ENCODE peak calls at places on chromosome 5, in seven cellular contexts. F is stimulated activated naive CD4-positive, alpha-beta T cell; I is left ventricle myocardium inferior; E is mesendoderm; S is activated T-helper 9 cell treated with anti-CD3 and anti-CD28 coated beads, Interleukin-2, amount 50 U/mL, for 16 hours; K is left lobe of liver; U is activated CD8-positive, alpha-beta T cell treated with anti-CD3 and anti-CD28 coated beads, Interleukin-2, amount 10 ng/mL, durations not matched to agents 7 days and 5 days. Z is an unnamed sample.

GRCh38 chr5:158958048-158958994 is 141.4 kb downstream of the EBF1 start:
- DNase-seq in F (peak; percentile 24), I (no peak), E (peak; percentile 28), S (no peak), K (no peak), U (no peak), Z (no peak)

GRCh38 chr5:17042041-17042440 is 106.0 kb upstream of the MYO10 start:
- DNase-seq in F (no peak), I (no peak), E (no peak), S (no peak), K (no peak), U (no peak), Z (no peak)

GRCh38 chr5:82526540-82526939 is 248.4 kb upstream of the RPS23 start:
- DNase-seq in F (no peak), I (no peak), E (no peak), S (no peak), K (no peak), U (no peak), Z (no peak)

GRCh38 chr5:135071311-135071710 is 37.3 kb upstream of the PITX1 start:
- DNase-seq in F (no peak), I (no peak), E (no peak), S (no peak), K (no peak), U (no peak), Z (no peak)

GRCh38 chr5:38603691-38604090 is 47.2 kb upstream of the LIFR start:
- DNase-seq in F (no peak), I (no peak), E (no peak), S (no peak), K (no peak), U (no peak), Z (no peak)

GRCh38 chr5:73312146-73312871 is 136.3 kb downstream of the FOXD1 start:
- DNase-seq in F (no peak), I (no peak), E (peak; percentile 90), S (no peak), K (no peak), U (peak; percentile 49), Z (no peak)

GRCh38 chr5:168486136-168486879 is at the start of gene RARS1:
- DNase-seq in F (peak; percentile 58), I (peak; percentile 94), E (peak; percentile 96), S (peak; percentile 84), K (peak; percentile 95), U (peak; percentile 93), Z (peak; percentile 92)

GRCh38 chr5:10902145-10902544 is 141.1 kb upstream of the DAP start:
- DNase-seq in F (no peak), I (no peak), E (peak; percentile 72), S (no peak), K (no peak), U (no peak), Z (no peak)

GRCh38 chr5:122478741-122479459 is 166.9 kb downstream of the SNCAIP start:
- DNase-seq in F (no peak), I (no peak), E (no peak), S (no peak), K (no peak), U (no peak), Z (no peak)

GRCh38 chr5:26237489-26237888 is 800.9 kb downstream of the CDH9 start:
- DNase-seq in F (no peak), I (no peak), E (no peak), S (no peak), K (no peak), U (no peak), Z (no peak)

GRCh38 chr5:14003513-14003912 is 59.0 kb upstream of the DNAH5 start:
- DNase-seq in F (no peak), I (no peak), E (no peak), S (no peak), K (no peak), U (no peak), Z (no peak)

GRCh38 chr5:134290443-134290842 is 64.6 kb upstream of the PPP2CA start:
- DNase-seq in F (no peak), I (no peak), E (no peak), S (no peak), K (no peak), U (no peak), Z (no peak)

GRCh38 chr5:176386491-176386890 is 1.9 kb downstream of the NOP16 start:
- DNase-seq in F (no peak), I (no peak), E (no peak), S (no peak), K (no peak), U (no peak), Z (no peak)

GRCh38 chr5:1246711-1247431 is 21.7 kb downstream of the SLC6A18 start:
- DNase-seq in F (no peak), I (peak; percentile 23), E (peak; percentile 77), S (no peak), K (peak; percentile 57), U (peak; percentile 42), Z (peak; percentile 28)

GRCh38 chr5:93164690-93165089 is 416.3 kb downstream of the NR2F1-AS1 start:
- DNase-seq in F (no peak), I (no peak), E (peak; percentile 48), S (no peak), K (no peak), U (no peak), Z (no peak)

GRCh38 chr5:73253047-73253660 is 80.2 kb downstream of the TMEM174 start:
- DNase-seq in F (no peak), I (no peak), E (no peak), S (no peak), K (no peak), U (no peak), Z (no peak)

GRCh38 chr5:137753227-137753985 is 757 bp downstream of the HNRNPA0 start:
- DNase-seq in F (no peak), I (peak; percentile 58), E (no peak), S (peak; percentile 35), K (peak; percentile 61), U (peak; percentile 50), Z (peak; percentile 52)

GRCh38 chr5:44332360-44332971 is 56.8 kb downstream of the FGF10 start:
- DNase-seq in F (no peak), I (no peak), E (peak; percentile 84), S (no peak), K (no peak), U (no peak), Z (no peak)

GRCh38 chr5:130868186-130868821 is 296.8 kb downstream of the HINT1 start:
- DNase-seq in F (no peak), I (no peak), E (peak; percentile 74), S (no peak), K (no peak), U (no peak), Z (no peak)

GRCh38 chr5:88544131-88544530 is 275.5 kb upstream of the TMEM161B start:
- DNase-seq in F (no peak), I (no peak), E (no peak), S (no peak), K (no peak), U (no peak), Z (no peak)

GRCh38 chr5:17882760-17883488 is 248.7 kb downstream of the TAF11L14 start:
- DNase-seq in F (no peak), I (no peak), E (peak; percentile 94), S (no peak), K (no peak), U (no peak), Z (no peak)

GRCh38 chr5:112535339-112535738 is 116.3 kb upstream of the EPB41L4A start:
- DNase-seq in F (no peak), I (no peak), E (no peak), S (no peak), K (no peak), U (no peak), Z (no peak)

GRCh38 chr5:74206571-74207550 is 433.7 kb downstream of the ENC1 start:
- DNase-seq in F (no peak), I (peak; percentile 56), E (no peak), S (no peak), K (no peak), U (no peak), Z (no peak)

GRCh38 chr5:162837161-162837560 is 600.2 kb upstream of the CCNG1 start:
- DNase-seq in F (no peak), I (no peak), E (no peak), S (no peak), K (no peak), U (no peak), Z (no peak)

GRCh38 chr5:151805414-151806225 is 33.9 kb downstream of the G3BP1 start:
- DNase-seq in F (no peak), I (no peak), E (no peak), S (no peak), K (no peak), U (no peak), Z (no peak)

GRCh38 chr5:81924467-81924866 is 47.4 kb upstream of the ATG10 start:
- DNase-seq in F (no peak), I (peak; percentile 41), E (no peak), S (no peak), K (no peak), U (no peak), Z (no peak)

GRCh38 chr5:144567416-144567770 is 396.7 kb downstream of the KCTD16 start:
- DNase-seq in F (no peak), I (no peak), E (peak; percentile 40), S (no peak), K (no peak), U (no peak), Z (no peak)

GRCh38 chr5:73692981-73693380 is 67.0 kb downstream of the ARHGEF28 start:
- DNase-seq in F (no peak), I (no peak), E (no peak), S (no peak), K (no peak), U (no peak), Z (no peak)

GRCh38 chr5:132017738-132018625 is 6.5 kb upstream of the ACSL6 start:
- DNase-seq in F (no peak), I (no peak), E (no peak), S (no peak), K (no peak), U (no peak), Z (no peak)

GRCh38 chr5:8340261-8340660 is 471.3 kb downstream of the MTRR start:
- DNase-seq in F (no peak), I (no peak), E (peak; percentile 20), S (no peak), K (no peak), U (no peak), Z (no peak)

GRCh38 chr5:132963175-132964104 is at the start of gene AFF4:
- DNase-seq in F (peak; percentile 78), I (peak; percentile 98), E (peak; percentile 98), S (peak; percentile 83), K (peak; percentile 98), U (peak; percentile 88), Z (peak; percentile 90)

Z was measured in activated CD4-positive, alpha-beta memory T cell treated with anti-CD3 and anti-CD28 coated beads, Interleukin-2, amount 10 ng/mL, durations not matched to agents 7 days and 5 days.